ENCODE peak calls at places on chromosomes 13 and 19, in four cellular contexts. C is K562, R is SK-N-SH, Y is H1. D is an unnamed sample.
A peak's percentile ranks its signal among the peaks of the same experiment; 100 is the strongest.

GRCh38 chr13:36251528-36251927 is 37.2 kb upstream of the SOHLH2 start:
- DNase-seq in R (no peak), Y (no peak), C (no peak), D (no peak)

GRCh38 chr19:548841-549830 is 5.3 kb downstream of the GZMM start:
- DNase-seq in C (no peak), R (peak; percentile 75), Y (no peak), D (no peak)

GRCh38 chr13:39129253-39129652 is 91.0 kb downstream of the NHLRC3 start:
- DNase-seq in Y (no peak), R (no peak), C (no peak), D (no peak)

GRCh38 chr19:47111081-47111589 is 2.4 kb downstream of the ZC3H4 start:
- DNase-seq in R (peak; percentile 44), Y (no peak), C (peak; percentile 40), D (no peak)

GRCh38 chr13:86792153-86792651 is 879.0 kb upstream of the SLITRK5 start:
- DNase-seq in R (peak; percentile 5), C (peak; percentile 19), Y (no peak), D (no peak)

GRCh38 chr19:27905074-27905473 is 1307.9 kb downstream of the UQCRFS1 start:
- DNase-seq in C (no peak), Y (no peak), R (no peak), D (no peak)

GRCh38 chr19:21901861-21902260 is 65.9 kb upstream of the ZNF43 start:
- DNase-seq in C (no peak), R (no peak), Y (no peak), D (no peak)

GRCh38 chr19:35609881-35610353 is 2.6 kb upstream of the HAUS5 start:
- DNase-seq in C (no peak), Y (no peak), R (no peak), D (peak; percentile 47)

GRCh38 chr19:32570081-32570785 is 10.8 kb upstream of the PDCD5 start:
- DNase-seq in Y (no peak), C (peak; percentile 75), R (peak; percentile 75), D (no peak)

GRCh38 chr13:32113564-32113963 is 82.0 kb downstream of the FRY start:
- DNase-seq in Y (no peak), C (no peak), R (no peak), D (no peak)

GRCh38 chr13:48201044-48201443 is 32.0 kb upstream of the ITM2B start:
- DNase-seq in C (no peak), R (no peak), Y (no peak), D (no peak)

GRCh38 chr13:94660695-94661324 is 51.5 kb downstream of the SOX21 start:
- DNase-seq in C (peak; percentile 63), R (peak; percentile 13), Y (no peak), D (no peak)

GRCh38 chr13:108269601-108270328 is at the start of gene TNFSF13B:
- DNase-seq in R (peak; percentile 15), C (peak; percentile 41), Y (peak; percentile 9), D (peak; percentile 74)

GRCh38 chr13:52797176-52797575 is 51.3 kb downstream of the PCDH8 start:
- DNase-seq in C (no peak), Y (no peak), R (no peak), D (no peak)

GRCh38 chr13:47480121-47480520 is 521.0 kb downstream of the SUCLA2 start:
- DNase-seq in R (no peak), Y (no peak), C (no peak), D (no peak)

GRCh38 chr19:10508707-10509106 is 5.6 kb upstream of the KEAP1 start:
- DNase-seq in R (no peak), C (no peak), Y (no peak), D (no peak)

GRCh38 chr19:10252707-10253106 is 693 bp downstream of the MRPL4 start:
- DNase-seq in C (no peak), Y (no peak), R (no peak), D (no peak)

GRCh38 chr13:37403776-37404497 is 194.6 kb downstream of the POSTN start:
- DNase-seq in Y (no peak), C (no peak), R (no peak), D (no peak)

GRCh38 chr13:113573065-113573464 is 11.5 kb upstream of the TFDP1 start:
- DNase-seq in C (no peak), R (no peak), Y (no peak), D (no peak)

GRCh38 chr19:51394045-51394836 is 3.9 kb upstream of the C19orf84 start:
- DNase-seq in C (peak; percentile 99), Y (peak; percentile 98), R (peak; percentile 92), D (peak; percentile 99)

GRCh38 chr13:81760316-81760715 is 1419.4 kb upstream of the SPRY2 start:
- DNase-seq in Y (no peak), C (no peak), R (no peak), D (no peak)

GRCh38 chr13:26011996-26012688 is 39.7 kb downstream of the SHISA2 start:
- DNase-seq in R (no peak), C (no peak), Y (no peak), D (no peak)

GRCh38 chr13:46296920-46297319 is 85.2 kb downstream of the LRRC63 start:
- DNase-seq in C (no peak), Y (no peak), R (no peak), D (no peak)

GRCh38 chr13:50831510-50831909 is 12.0 kb downstream of the DLEU7 start:
- DNase-seq in R (no peak), Y (no peak), C (no peak), D (no peak)

GRCh38 chr13:36377822-36378480 is 31.8 kb upstream of the SPART start:
- DNase-seq in R (peak; percentile 22), C (no peak), Y (no peak), D (no peak)

GRCh38 chr13:99663185-99663825 is 162.0 kb downstream of the TM9SF2 start:
- DNase-seq in R (no peak), C (no peak), Y (no peak), D (no peak)

GRCh38 chr13:100630564-100630963 is 42.0 kb upstream of the GGACT start:
- DNase-seq in Y (no peak), R (no peak), C (no peak), D (no peak)

GRCh38 chr13:93966267-93966936 is 513.1 kb downstream of the DCT start:
- DNase-seq in R (no peak), Y (no peak), C (no peak), D (no peak)

GRCh38 chr13:18212873-18213272 is 968.8 kb downstream of the TUBA3C start:
- DNase-seq in C (no peak), Y (no peak), R (no peak), D (no peak)

GRCh38 chr13:29165216-29165615 is 345.1 kb downstream of the MTUS2 start:
- DNase-seq in R (no peak), Y (no peak), C (no peak), D (no peak)

GRCh38 chr13:95530178-95530577 is 22.3 kb upstream of the CLDN10 start:
- DNase-seq in R (no peak), Y (no peak), C (no peak), D (no peak)

GRCh38 chr19:28472111-28472510 is 740.8 kb downstream of the UQCRFS1 start:
- DNase-seq in Y (no peak), R (no peak), C (no peak), D (no peak)

GRCh38 chr13:75318138-75318833 is 163.7 kb downstream of the TBC1D4 start:
- DNase-seq in Y (no peak), C (no peak), R (no peak), D (no peak)

DNA sequence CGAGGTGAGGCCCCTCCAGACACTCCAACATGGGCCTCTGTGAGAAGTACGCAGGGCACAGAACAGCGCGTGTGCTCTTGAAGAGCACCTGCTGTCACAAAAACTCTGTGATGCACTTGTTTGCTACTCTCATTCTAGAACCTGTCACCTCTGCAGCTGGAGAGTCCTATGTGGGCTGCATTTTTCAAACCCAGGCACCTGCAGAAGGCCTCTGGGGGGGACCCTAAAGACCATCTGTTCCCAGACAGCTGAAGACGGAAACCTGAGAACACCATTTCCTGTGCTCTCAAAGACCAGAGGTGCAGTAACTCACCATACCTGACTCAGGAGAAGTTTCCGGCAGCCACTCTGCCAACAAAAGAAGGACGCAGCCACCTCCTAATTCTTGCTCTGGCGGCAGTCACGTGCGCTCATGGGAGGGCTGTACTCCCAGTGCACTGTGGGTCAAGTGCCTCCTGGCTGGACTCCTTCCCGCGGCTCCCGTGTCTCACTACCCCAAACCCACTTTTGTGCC is 28.1 kb downstream of the RANBP3 start:
- DNase-seq in C (no peak), Y (no peak), R (no peak), D (no peak)
- TF ChIP-seq NRF1 in C (no peak), Y (no peak), R (no peak), D (no peak)

GRCh38 chr19:5153601-5154128 is 184.8 kb downstream of the KDM4B start:
- DNase-seq in R (peak; percentile 42), Y (no peak), C (no peak), D (no peak)

GRCh38 chr19:5155586-5156210 is 184.9 kb downstream of the PTPRS start:
- DNase-seq in Y (no peak), R (peak; percentile 30), C (no peak), D (no peak)

GRCh38 chr19:5154799-5155426 is 185.7 kb downstream of the PTPRS start:
- DNase-seq in Y (no peak), R (peak; percentile 33), C (no peak), D (no peak)

GRCh38 chr19:5152767-5153532 is 184.0 kb downstream of the KDM4B start:
- DNase-seq in C (no peak), R (peak; percentile 30), Y (no peak), D (no peak)

GRCh38 chr19:5154129-5154798 is 185.4 kb downstream of the KDM4B start:
- DNase-seq in R (peak; percentile 82), C (peak; percentile 76), Y (no peak), D (no peak)
- TF ChIP-seq NRF1 in R (no peak), C (no peak), Y (no peak), D (no peak)

GRCh38 chr19:11861301-11861700 is 12.8 kb downstream of the ZNF439 start:
- DNase-seq in C (peak; percentile 8), Y (no peak), R (no peak), D (no peak)
- TF ChIP-seq NRF1 in C (no peak), Y (no peak), R (no peak), D (no peak)

GRCh38 chr19:44648536-44649370 is 5.0 kb downstream of the PVR start:
- DNase-seq in Y (no peak), R (no peak), C (no peak), D (no peak)
- TF ChIP-seq NRF1 in Y (no peak), R (no peak), C (no peak), D (no peak)

GRCh38 chr13:42420304-42420703 is 148.4 kb downstream of the AKAP11 start:
- DNase-seq in C (no peak), R (no peak), Y (no peak), D (peak; percentile 68)
- TF ChIP-seq NRF1 in C (no peak), R (no peak), Y (no peak), D (no peak)

GRCh38 chr19:1748115-1748702 is 5.1 kb upstream of the ONECUT3 start:
- DNase-seq in Y (no peak), C (no peak), R (no peak), D (no peak)
- TF ChIP-seq NRF1 in Y (no peak), C (no peak), R (no peak), D (no peak)

GRCh38 chr13:21326155-21327030 is 132.7 kb downstream of the ZDHHC20 start:
- DNase-seq in C (no peak), R (peak; percentile 70), Y (peak; percentile 69), D (no peak)
- TF ChIP-seq NRF1 in C (no peak), R (no peak), Y (no peak), D (no peak)

D was measured in GM12878.